ENCODE peak calls at places on chromosomes 11 and 22, in five cellular contexts. One of them, this sample, is unnamed.

GRCh38 chr11:1937616-1938342 is 9.4 kb upstream of the MRPL23 start:
- DNase-seq in stomach: no peak
- DNase-seq in heart left ventricle: no peak
- DNase-seq in fibroblast of lung: no peak
- DNase-seq in kidney: peak; percentile 61
- DNase-seq in this sample: no peak

GRCh38 chr11:44252999-44253602 is 56.8 kb downstream of the ALX4 start:
- DNase-seq in fibroblast of lung: no peak
- DNase-seq in heart left ventricle: no peak
- DNase-seq in stomach: no peak
- DNase-seq in kidney: no peak
- DNase-seq in this sample: no peak

GRCh38 chr11:119065369-119065768 is 2.2 kb upstream of the VPS11 start:
- DNase-seq in stomach: no peak
- DNase-seq in fibroblast of lung: peak; percentile 20
- DNase-seq in kidney: no peak
- DNase-seq in heart left ventricle: no peak
- DNase-seq in this sample: peak; percentile 40

GRCh38 chr11:45097721-45098493 is 48.5 kb upstream of the PRDM11 start:
- DNase-seq in heart left ventricle: peak; percentile 69
- DNase-seq in kidney: peak; percentile 56
- DNase-seq in stomach: no peak
- DNase-seq in fibroblast of lung: peak; percentile 66
- DNase-seq in this sample: peak; percentile 56

GRCh38 chr11:86592047-86592564 is 80.3 kb downstream of the ME3 start:
- DNase-seq in stomach: no peak
- DNase-seq in kidney: no peak
- DNase-seq in heart left ventricle: no peak
- DNase-seq in fibroblast of lung: peak; percentile 84
- DNase-seq in this sample: peak; percentile 68

GRCh38 chr11:75597636-75598035 is 35.6 kb downstream of the SERPINH1 start:
- DNase-seq in heart left ventricle: no peak
- DNase-seq in kidney: no peak
- DNase-seq in stomach: no peak
- DNase-seq in fibroblast of lung: no peak
- DNase-seq in this sample: no peak

GRCh38 chr11:132196928-132197327 is 826.5 kb downstream of the NTM start:
- DNase-seq in kidney: no peak
- DNase-seq in heart left ventricle: no peak
- DNase-seq in stomach: no peak
- DNase-seq in fibroblast of lung: no peak
- DNase-seq in this sample: no peak

GRCh38 chr11:130999086-130999485 is 82.8 kb upstream of the SNX19 start:
- DNase-seq in stomach: no peak
- DNase-seq in heart left ventricle: no peak
- DNase-seq in kidney: no peak
- DNase-seq in fibroblast of lung: peak; percentile 87
- DNase-seq in this sample: peak; percentile 58

GRCh38 chr11:70848243-70848750 is 404.1 kb downstream of the SHANK2 start:
- DNase-seq in stomach: no peak
- DNase-seq in fibroblast of lung: no peak
- DNase-seq in heart left ventricle: no peak
- DNase-seq in kidney: no peak
- DNase-seq in this sample: no peak

GRCh38 chr11:72782081-72782920 is 11.5 kb downstream of the STARD10 start:
- DNase-seq in heart left ventricle: no peak
- DNase-seq in fibroblast of lung: no peak
- DNase-seq in stomach: peak; percentile 65
- DNase-seq in kidney: no peak
- DNase-seq in this sample: no peak
- H3K27ac ChIP-seq in heart left ventricle: no peak overlapping the region
- H3K27ac ChIP-seq in fibroblast of lung: no peak overlapping the region
- H3K27ac ChIP-seq in stomach: peak overlapping the region; percentile 95
- H3K27ac ChIP-seq in kidney: no peak overlapping the region
- H3K27ac ChIP-seq in this sample: no peak overlapping the region

GRCh38 chr11:111355956-111356659 is 23.0 kb downstream of the POU2AF1 start:
- DNase-seq in heart left ventricle: no peak
- DNase-seq in stomach: no peak
- DNase-seq in fibroblast of lung: no peak
- DNase-seq in kidney: no peak
- DNase-seq in this sample: no peak

GRCh38 chr11:111353776-111354600 is 25.1 kb downstream of the POU2AF1 start:
- DNase-seq in kidney: no peak
- DNase-seq in fibroblast of lung: no peak
- DNase-seq in stomach: no peak
- DNase-seq in heart left ventricle: no peak
- DNase-seq in this sample: no peak

GRCh38 chr11:111356660-111357048 is 22.4 kb downstream of the POU2AF1 start:
- DNase-seq in fibroblast of lung: no peak
- DNase-seq in stomach: no peak
- DNase-seq in heart left ventricle: no peak
- DNase-seq in kidney: no peak
- DNase-seq in this sample: no peak

GRCh38 chr11:111354601-111354891 is 24.5 kb downstream of the POU2AF1 start:
- DNase-seq in kidney: no peak
- DNase-seq in stomach: no peak
- DNase-seq in heart left ventricle: no peak
- DNase-seq in fibroblast of lung: no peak
- DNase-seq in this sample: no peak

GRCh38 chr11:111355101-111355500 is 24.0 kb downstream of the POU2AF1 start:
- DNase-seq in kidney: no peak
- DNase-seq in fibroblast of lung: no peak
- DNase-seq in heart left ventricle: no peak
- DNase-seq in stomach: no peak
- DNase-seq in this sample: no peak
- H3K27ac ChIP-seq in kidney: no peak overlapping the region
- H3K27ac ChIP-seq in fibroblast of lung: no peak overlapping the region
- H3K27ac ChIP-seq in heart left ventricle: no peak overlapping the region
- H3K27ac ChIP-seq in stomach: peak overlapping the region; percentile 15
- H3K27ac ChIP-seq in this sample: no peak overlapping the region

GRCh38 chr11:12141283-12141682 is 30.9 kb downstream of the MICAL2 start:
- DNase-seq in stomach: no peak
- DNase-seq in fibroblast of lung: no peak
- DNase-seq in heart left ventricle: no peak
- DNase-seq in kidney: no peak
- DNase-seq in this sample: no peak

GRCh38 chr11:12140186-12140938 is 30.0 kb downstream of the MICAL2 start:
- DNase-seq in heart left ventricle: no peak
- DNase-seq in fibroblast of lung: no peak
- DNase-seq in kidney: no peak
- DNase-seq in stomach: no peak
- DNase-seq in this sample: peak; percentile 52

GRCh38 chr11:12143461-12144258 is 33.3 kb downstream of the MICAL2 start:
- DNase-seq in fibroblast of lung: peak; percentile 76
- DNase-seq in heart left ventricle: no peak
- DNase-seq in kidney: no peak
- DNase-seq in stomach: no peak
- DNase-seq in this sample: no peak

GRCh38 chr11:12142909-12143308 is 32.5 kb downstream of the MICAL2 start:
- DNase-seq in stomach: no peak
- DNase-seq in fibroblast of lung: no peak
- DNase-seq in heart left ventricle: no peak
- DNase-seq in kidney: no peak
- DNase-seq in this sample: no peak

DNA sequence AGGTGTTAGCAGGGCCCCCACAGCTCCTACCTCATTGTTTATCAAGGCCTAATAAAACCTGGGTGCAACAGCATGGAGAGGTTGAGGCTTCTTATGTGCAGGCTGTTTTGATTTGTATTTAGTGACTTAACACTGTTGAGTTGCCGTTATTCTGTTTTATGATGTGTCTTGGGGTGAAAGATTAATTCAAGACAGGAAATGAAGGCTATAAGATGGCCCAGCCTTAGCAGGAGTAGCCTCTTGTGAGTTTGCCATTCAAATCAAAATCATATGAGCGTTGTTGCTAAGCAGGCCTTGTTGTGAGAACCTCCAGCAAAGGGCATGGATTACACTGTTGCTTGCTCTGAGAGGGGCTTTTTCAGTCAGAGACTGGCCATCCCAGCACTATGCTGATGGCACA is 31.8 kb downstream of the MICAL2 start:
- DNase-seq in stomach: no peak
- DNase-seq in heart left ventricle: no peak
- DNase-seq in kidney: no peak
- DNase-seq in fibroblast of lung: no peak
- DNase-seq in this sample: no peak
- H3K27ac ChIP-seq in stomach: no peak overlapping the region
- H3K27ac ChIP-seq in heart left ventricle: no peak overlapping the region
- H3K27ac ChIP-seq in kidney: peak overlapping the region; percentile 80
- H3K27ac ChIP-seq in fibroblast of lung: no peak overlapping the region
- H3K27ac ChIP-seq in this sample: peak overlapping the region; percentile 11

GRCh38 chr11:41281131-41281742 is 178.2 kb downstream of the LRRC4C start:
- DNase-seq in stomach: no peak
- DNase-seq in kidney: no peak
- DNase-seq in fibroblast of lung: peak; percentile 91
- DNase-seq in heart left ventricle: no peak
- DNase-seq in this sample: no peak
- H3K27ac ChIP-seq in stomach: no peak overlapping the region
- H3K27ac ChIP-seq in kidney: no peak overlapping the region
- H3K27ac ChIP-seq in fibroblast of lung: no peak overlapping the region
- H3K27ac ChIP-seq in heart left ventricle: peak overlapping the region; percentile 14
- H3K27ac ChIP-seq in this sample: no peak overlapping the region

GRCh38 chr22:28817919-28818859 is 17.8 kb upstream of the XBP1 start:
- DNase-seq in kidney: peak; percentile 82
- DNase-seq in heart left ventricle: peak; percentile 29
- DNase-seq in stomach: peak; percentile 89
- DNase-seq in fibroblast of lung: no peak
- DNase-seq in this sample: no peak
- H3K27ac ChIP-seq in kidney: peak overlapping the region; percentile 90
- H3K27ac ChIP-seq in heart left ventricle: peak overlapping the region; percentile 24
- H3K27ac ChIP-seq in stomach: peak overlapping the region; percentile 92
- H3K27ac ChIP-seq in fibroblast of lung: no peak overlapping the region
- H3K27ac ChIP-seq in this sample: no peak overlapping the region

DNA sequence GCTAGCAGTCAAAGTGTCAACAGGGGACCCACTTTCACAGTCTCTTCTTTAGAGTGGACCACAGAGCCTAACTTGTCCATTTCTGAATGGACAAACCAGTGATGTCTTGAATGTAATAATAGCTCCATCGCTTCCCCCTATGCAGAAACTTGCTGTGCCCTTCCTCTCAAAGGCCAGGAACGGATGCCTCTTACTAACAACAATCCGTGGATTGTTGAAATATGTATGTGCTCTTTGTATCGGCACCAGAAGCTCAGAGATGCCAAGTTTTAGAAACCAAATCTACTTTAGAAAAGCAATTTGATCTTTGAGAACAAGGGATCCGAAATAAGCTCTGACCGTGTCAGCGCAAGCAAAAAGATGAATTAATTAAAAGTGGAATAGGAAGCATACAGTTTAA is 259.5 kb upstream of the POU2AF2 start:
- DNase-seq in kidney: no peak
- DNase-seq in fibroblast of lung: no peak
- DNase-seq in stomach: no peak
- DNase-seq in heart left ventricle: no peak
- DNase-seq in this sample: no peak
- H3K27ac ChIP-seq in kidney: no peak overlapping the region
- H3K27ac ChIP-seq in fibroblast of lung: no peak overlapping the region
- H3K27ac ChIP-seq in stomach: no peak overlapping the region
- H3K27ac ChIP-seq in heart left ventricle: no peak overlapping the region
- H3K27ac ChIP-seq in this sample: no peak overlapping the region

GRCh38 chr11:134598368-134598767 is 186.3 kb upstream of the B3GAT1 start:
- DNase-seq in kidney: no peak
- DNase-seq in heart left ventricle: no peak
- DNase-seq in fibroblast of lung: no peak
- DNase-seq in stomach: no peak
- DNase-seq in this sample: no peak

GRCh38 chr11:134599180-134599810 is 187.3 kb upstream of the B3GAT1 start:
- DNase-seq in stomach: no peak
- DNase-seq in fibroblast of lung: no peak
- DNase-seq in heart left ventricle: no peak
- DNase-seq in kidney: no peak
- DNase-seq in this sample: no peak

GRCh38 chr11:134592391-134592990 is 180.4 kb upstream of the B3GAT1 start:
- DNase-seq in fibroblast of lung: no peak
- DNase-seq in stomach: peak; percentile 44
- DNase-seq in kidney: no peak
- DNase-seq in heart left ventricle: no peak
- DNase-seq in this sample: no peak

GRCh38 chr11:134596404-134596803 is 184.4 kb upstream of the B3GAT1 start:
- DNase-seq in heart left ventricle: no peak
- DNase-seq in stomach: no peak
- DNase-seq in kidney: no peak
- DNase-seq in fibroblast of lung: no peak
- DNase-seq in this sample: no peak

DNA sequence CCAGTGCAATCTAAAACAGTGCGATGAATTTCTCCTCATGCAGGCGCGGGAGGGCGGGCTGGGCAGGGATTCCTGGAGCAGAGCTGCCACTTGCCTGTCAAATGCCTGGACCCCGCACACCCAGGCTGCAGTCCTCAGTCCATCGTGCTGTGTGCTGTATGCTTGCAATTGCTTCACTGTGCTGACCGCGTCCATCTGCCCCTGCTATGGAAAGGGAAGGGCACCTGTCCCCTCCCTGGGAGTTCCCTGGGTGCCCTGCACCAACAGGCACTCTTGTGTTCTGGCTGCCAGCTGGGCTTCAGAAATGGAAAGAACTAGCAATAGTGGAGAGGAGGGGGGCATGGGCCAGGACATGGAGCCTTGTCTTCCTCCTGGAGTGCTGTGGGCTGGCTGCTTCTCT is 185.4 kb upstream of the B3GAT1 start:
- DNase-seq in fibroblast of lung: no peak
- DNase-seq in heart left ventricle: no peak
- DNase-seq in stomach: no peak
- DNase-seq in kidney: no peak
- DNase-seq in this sample: no peak
- H3K27ac ChIP-seq in fibroblast of lung: no peak overlapping the region
- H3K27ac ChIP-seq in heart left ventricle: no peak overlapping the region
- H3K27ac ChIP-seq in stomach: no peak overlapping the region
- H3K27ac ChIP-seq in kidney: no peak overlapping the region
- H3K27ac ChIP-seq in this sample: no peak overlapping the region

GRCh38 chr11:33383075-33383919 is 126.1 kb downstream of the HIPK3 start:
- DNase-seq in kidney: no peak
- DNase-seq in fibroblast of lung: peak; percentile 64
- DNase-seq in heart left ventricle: no peak
- DNase-seq in stomach: no peak
- DNase-seq in this sample: no peak
- H3K27ac ChIP-seq in kidney: no peak overlapping the region
- H3K27ac ChIP-seq in fibroblast of lung: no peak overlapping the region
- H3K27ac ChIP-seq in heart left ventricle: no peak overlapping the region
- H3K27ac ChIP-seq in stomach: no peak overlapping the region
- H3K27ac ChIP-seq in this sample: no peak overlapping the region

This sample was measured in IMR-90.